ENCODE peak calls at places on chromosome 5, in ten cellular contexts. F is psoas muscle; B is BE2C; Q is CD4-positive, CD25-positive, alpha-beta regulatory T cell; A is body of pancreas; M is naive thymus-derived CD4-positive, alpha-beta T cell; R is CD4-positive, alpha-beta memory T cell; K is fibroblast of lung; P is esophagus muscularis mucosa; C is uterus. L is an unnamed sample.
A peak's percentile ranks its signal among the peaks of the same experiment; 100 is the strongest.

GRCh38 chr5:3509290-3509689 is 86.3 kb upstream of the IRX1 start:
- DNase-seq in F (no peak), B (no peak), Q (no peak), A (no peak), M (no peak), R (no peak), K (no peak), P (no peak), C (no peak), L (no peak)

GRCh38 chr5:24385617-24386016 is 259.2 kb downstream of the CDH10 start:
- DNase-seq in F (no peak), B (no peak), Q (no peak), A (no peak), M (no peak), R (no peak), K (no peak), P (no peak), C (no peak), L (no peak)

GRCh38 chr5:145824040-145824439 is 11.1 kb downstream of the PRELID2 start:
- DNase-seq in F (no peak), B (no peak), Q (no peak), A (no peak), M (no peak), R (no peak), K (peak; percentile 50), P (peak; percentile 17), C (no peak), L (no peak)

GRCh38 chr5:126610163-126610562 is 9.4 kb downstream of the PHAX start:
- DNase-seq in F (no peak), B (no peak), Q (no peak), A (no peak), M (no peak), R (no peak), K (no peak), P (no peak), C (no peak), L (no peak)

GRCh38 chr5:27316283-27316675 is 277.9 kb upstream of the CDH9 start:
- DNase-seq in F (no peak), B (no peak), Q (no peak), A (no peak), M (no peak), R (no peak), K (peak; percentile 89), P (no peak), C (no peak), L (no peak)

GRCh38 chr5:107812570-107813141 is 141.9 kb upstream of the EFNA5 start:
- DNase-seq in F (no peak), B (no peak), Q (no peak), A (no peak), M (no peak), R (no peak), K (peak; percentile 89), P (no peak), C (no peak), L (peak; percentile 69)

GRCh38 chr5:38154615-38155204 is 103.6 kb upstream of the EGFLAM start:
- DNase-seq in F (no peak), B (no peak), Q (no peak), A (no peak), M (no peak), R (no peak), K (no peak), P (no peak), C (no peak), L (no peak)

GRCh38 chr5:154722936-154723335 is 32.2 kb upstream of the LARP1 start:
- DNase-seq in F (no peak), B (no peak), Q (no peak), A (no peak), M (no peak), R (no peak), K (no peak), P (no peak), C (no peak), L (no peak)

GRCh38 chr5:52582313-52582712 is 205.4 kb upstream of the ITGA1 start:
- DNase-seq in F (no peak), B (no peak), Q (no peak), A (no peak), M (no peak), R (no peak), K (no peak), P (no peak), C (no peak), L (no peak)

GRCh38 chr5:168578006-168578405 is 1.2 kb downstream of the PANK3 start:
- DNase-seq in F (no peak), B (no peak), Q (no peak), A (no peak), M (no peak), R (no peak), K (peak; percentile 36), P (no peak), C (no peak), L (no peak)

GRCh38 chr5:31581498-31582099 is 49.5 kb downstream of the C5orf22 start:
- DNase-seq in F (no peak), B (peak; percentile 26), Q (no peak), A (no peak), M (peak; percentile 42), R (no peak), K (peak; percentile 27), P (no peak), C (no peak), L (no peak)

GRCh38 chr5:172679621-172680212 is 38.7 kb downstream of the NEURL1B start:
- DNase-seq in F (no peak), B (no peak), Q (no peak), A (no peak), M (no peak), R (no peak), K (no peak), P (no peak), C (no peak), L (no peak)

GRCh38 chr5:172683264-172683663 is 42.2 kb downstream of the NEURL1B start:
- DNase-seq in F (no peak), B (no peak), Q (no peak), A (no peak), M (no peak), R (no peak), K (no peak), P (no peak), C (no peak), L (no peak)

GRCh38 chr5:172680921-172681320 is 39.9 kb downstream of the NEURL1B start:
- DNase-seq in F (no peak), B (no peak), Q (no peak), A (no peak), M (no peak), R (no peak), K (no peak), P (no peak), C (no peak), L (no peak)

GRCh38 chr5:172683696-172684464 is 42.8 kb downstream of the NEURL1B start:
- DNase-seq in F (no peak), B (no peak), Q (peak; percentile 44), A (no peak), M (peak; percentile 73), R (peak; percentile 72), K (no peak), P (no peak), C (no peak), L (no peak)

GRCh38 chr5:172681421-172681820 is 40.4 kb downstream of the NEURL1B start:
- DNase-seq in F (no peak), B (no peak), Q (no peak), A (no peak), M (no peak), R (no peak), K (no peak), P (no peak), C (no peak), L (no peak)
- H3K4me1 ChIP-seq in F (peaks cover 5% of the 10 kb centered on the region), B (no peaks in the 10 kb centered on the region), Q (no peaks in the 10 kb centered on the region), A (peaks cover 7% of the 10 kb centered on the region), M (no peaks in the 10 kb centered on the region), R (no peaks in the 10 kb centered on the region), K (no peaks in the 10 kb centered on the region), P (peaks cover 35% of the 10 kb centered on the region), C (no peaks in the 10 kb centered on the region), L (peaks cover 64% of the 10 kb centered on the region)

DNA sequence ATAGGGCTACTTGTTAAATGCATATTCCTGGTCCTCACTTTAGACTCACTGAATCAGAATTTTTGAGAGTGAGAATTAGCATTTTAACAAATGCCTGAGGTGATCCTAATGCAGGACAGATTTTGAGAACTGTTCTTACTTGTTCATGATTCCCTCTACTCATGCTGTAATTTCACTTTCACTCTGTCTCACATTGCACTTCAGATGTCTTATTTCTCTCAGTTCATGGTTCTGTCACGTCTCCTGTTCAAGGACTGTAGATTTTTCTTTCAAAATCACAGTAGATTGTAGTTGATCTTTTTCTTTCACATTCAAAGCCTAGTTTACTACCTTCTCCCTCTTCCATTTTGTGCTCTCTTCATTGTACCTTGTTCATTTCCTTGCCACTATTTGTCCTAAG is 54.3 kb downstream of the ADGRV1 start:
- DNase-seq in F (no peak), B (no peak), Q (no peak), A (no peak), M (no peak), R (no peak), K (no peak), P (no peak), C (no peak), L (no peak)
- H3K4me3 ChIP-seq in F (no peak overlapping the region), B (no peak overlapping the region), Q (no peak overlapping the region), A (no peak overlapping the region), M (no peak overlapping the region), R (no peak overlapping the region), K (no peak overlapping the region), P (no peak overlapping the region), C (no peak overlapping the region), L (no peak overlapping the region)

GRCh38 chr5:56515011-56515410 is 281.9 kb upstream of the ANKRD55 start:
- DNase-seq in F (no peak), B (no peak), Q (no peak), A (no peak), M (no peak), R (no peak), K (no peak), P (no peak), C (no peak), L (no peak)
- H3K4me1 ChIP-seq in F (no peaks in the 10 kb centered on the region), B (peaks cover 27% of the 10 kb centered on the region), Q (peaks cover 15% of the 10 kb centered on the region), A (peaks cover 39% of the 10 kb centered on the region), M (peaks cover 7% of the 10 kb centered on the region), R (peaks cover 20% of the 10 kb centered on the region), K (peaks cover 2% of the 10 kb centered on the region), P (peaks cover 27% of the 10 kb centered on the region), C (no peaks in the 10 kb centered on the region), L (peaks cover 37% of the 10 kb centered on the region)

GRCh38 chr5:148829248-148829594 is 2.8 kb downstream of the ADRB2 start:
- DNase-seq in F (no peak), B (no peak), Q (no peak), A (no peak), M (no peak), R (no peak), K (no peak), P (no peak), C (no peak), L (no peak)

GRCh38 chr5:148829734-148830133 is 3.3 kb downstream of the ADRB2 start:
- DNase-seq in F (peak; percentile 55), B (no peak), Q (no peak), A (no peak), M (no peak), R (no peak), K (no peak), P (no peak), C (no peak), L (peak; percentile 50)

GRCh38 chr5:148826082-148826971 is at the start of gene ADRB2:
- DNase-seq in F (peak; percentile 97), B (peak; percentile 95), Q (peak; percentile 78), A (peak; percentile 91), M (peak; percentile 82), R (peak; percentile 93), K (peak; percentile 89), P (peak; percentile 98), C (peak; percentile 84), L (peak; percentile 97)

GRCh38 chr5:148828461-148829247 is 2.2 kb downstream of the ADRB2 start:
- DNase-seq in F (no peak), B (no peak), Q (no peak), A (no peak), M (no peak), R (peak; percentile 47), K (peak; percentile 13), P (no peak), C (no peak), L (no peak)

GRCh38 chr5:148827723-148828122 is 1.3 kb downstream of the ADRB2 start:
- DNase-seq in F (no peak), B (no peak), Q (no peak), A (no peak), M (no peak), R (no peak), K (peak; percentile 9), P (no peak), C (no peak), L (no peak)
- H3K4me3 ChIP-seq in F (peak overlapping the region; percentile 86), B (peak overlapping the region; percentile 10), Q (no peak overlapping the region), A (no peak overlapping the region), M (peak overlapping the region; percentile 75), R (peak overlapping the region; percentile 92), K (peak overlapping the region; percentile 71), P (peak overlapping the region; percentile 61), C (peak overlapping the region; percentile 44), L (peak overlapping the region; percentile 67)